ENCODE peak calls at places on chromosomes 3 and 15, in seven cellular contexts. One of them, this sample, is unnamed.

GRCh38 chr15:57696146-57696545 is 10.4 kb upstream of the POLR2M start:
- DNase-seq in fibroblast of pulmonary artery: no peak
- DNase-seq in H1: no peak
- DNase-seq in MM.1S: no peak
- DNase-seq in A549: no peak
- DNase-seq in H9: no peak
- DNase-seq in choroid plexus epithelial cell: no peak
- DNase-seq in this sample: no peak

GRCh38 chr15:98123297-98123696 is 162.8 kb downstream of the ARRDC4 start:
- DNase-seq in H1: no peak
- DNase-seq in A549: no peak
- DNase-seq in H9: no peak
- DNase-seq in MM.1S: no peak
- DNase-seq in choroid plexus epithelial cell: no peak
- DNase-seq in fibroblast of pulmonary artery: no peak
- DNase-seq in this sample: no peak

GRCh38 chr3:13081603-13082360 is 8.6 kb upstream of the IQSEC1 start:
- DNase-seq in choroid plexus epithelial cell: no peak
- DNase-seq in H1: no peak
- DNase-seq in A549: no peak
- DNase-seq in fibroblast of pulmonary artery: no peak
- DNase-seq in MM.1S: no peak
- DNase-seq in H9: no peak
- DNase-seq in this sample: no peak

GRCh38 chr15:69652906-69653305 is 200.3 kb downstream of the RPLP1 start:
- DNase-seq in fibroblast of pulmonary artery: no peak
- DNase-seq in MM.1S: no peak
- DNase-seq in A549: no peak
- DNase-seq in H1: no peak
- DNase-seq in choroid plexus epithelial cell: no peak
- DNase-seq in H9: peak
- DNase-seq in this sample: no peak

GRCh38 chr3:183481582-183481981 is 53.2 kb upstream of the MCF2L2 start:
- DNase-seq in A549: no peak
- DNase-seq in fibroblast of pulmonary artery: no peak
- DNase-seq in choroid plexus epithelial cell: peak
- DNase-seq in MM.1S: no peak
- DNase-seq in H1: no peak
- DNase-seq in H9: no peak
- DNase-seq in this sample: no peak

GRCh38 chr3:187227658-187228258 is 30.5 kb downstream of the RTP1 start:
- DNase-seq in H9: no peak
- DNase-seq in A549: peak
- DNase-seq in choroid plexus epithelial cell: peak
- DNase-seq in fibroblast of pulmonary artery: peak
- DNase-seq in H1: no peak
- DNase-seq in MM.1S: no peak
- DNase-seq in this sample: peak

GRCh38 chr3:112405845-112406244 is 72.9 kb downstream of the CD200 start:
- DNase-seq in choroid plexus epithelial cell: no peak
- DNase-seq in fibroblast of pulmonary artery: no peak
- DNase-seq in A549: no peak
- DNase-seq in H1: no peak
- DNase-seq in H9: no peak
- DNase-seq in MM.1S: no peak
- DNase-seq in this sample: no peak

GRCh38 chr3:128946411-128946810 is 47.5 kb downstream of the CFAP92 start:
- DNase-seq in fibroblast of pulmonary artery: peak
- DNase-seq in choroid plexus epithelial cell: peak
- DNase-seq in H9: no peak
- DNase-seq in MM.1S: no peak
- DNase-seq in A549: no peak
- DNase-seq in H1: no peak
- DNase-seq in this sample: no peak

GRCh38 chr3:135965506-135966348 is at the start of gene PPP2R3A:
- DNase-seq in MM.1S: peak
- DNase-seq in choroid plexus epithelial cell: peak
- DNase-seq in H1: peak
- DNase-seq in H9: peak
- DNase-seq in fibroblast of pulmonary artery: peak
- DNase-seq in A549: peak
- DNase-seq in this sample: peak

GRCh38 chr15:95559875-95560394 is 770.6 kb upstream of the NR2F2 start:
- DNase-seq in A549: peak
- DNase-seq in H1: no peak
- DNase-seq in H9: no peak
- DNase-seq in fibroblast of pulmonary artery: peak
- DNase-seq in choroid plexus epithelial cell: peak
- DNase-seq in MM.1S: no peak
- DNase-seq in this sample: peak

GRCh38 chr3:127682576-127682975 is 9.8 kb downstream of the ABTB1 start:
- DNase-seq in A549: no peak
- DNase-seq in H1: no peak
- DNase-seq in fibroblast of pulmonary artery: no peak
- DNase-seq in MM.1S: no peak
- DNase-seq in choroid plexus epithelial cell: no peak
- DNase-seq in H9: peak
- DNase-seq in this sample: no peak

GRCh38 chr3:81198766-81199165 is 562.7 kb downstream of the GBE1 start:
- DNase-seq in fibroblast of pulmonary artery: peak
- DNase-seq in choroid plexus epithelial cell: no peak
- DNase-seq in A549: no peak
- DNase-seq in H9: no peak
- DNase-seq in MM.1S: no peak
- DNase-seq in H1: no peak
- DNase-seq in this sample: no peak

GRCh38 chr3:16905704-16906103 is 20.9 kb downstream of the PLCL2 start:
- DNase-seq in MM.1S: no peak
- DNase-seq in H9: no peak
- DNase-seq in choroid plexus epithelial cell: no peak
- DNase-seq in fibroblast of pulmonary artery: no peak
- DNase-seq in H1: no peak
- DNase-seq in A549: no peak
- DNase-seq in this sample: no peak

GRCh38 chr15:56964182-56964581 is 45.7 kb downstream of the TCF12 start:
- DNase-seq in MM.1S: no peak
- DNase-seq in fibroblast of pulmonary artery: peak
- DNase-seq in H1: no peak
- DNase-seq in choroid plexus epithelial cell: peak
- DNase-seq in A549: no peak
- DNase-seq in H9: no peak
- DNase-seq in this sample: no peak

GRCh38 chr3:131072845-131073244 is 46.2 kb downstream of the NEK11 start:
- DNase-seq in H9: no peak
- DNase-seq in H1: no peak
- DNase-seq in A549: no peak
- DNase-seq in choroid plexus epithelial cell: peak
- DNase-seq in fibroblast of pulmonary artery: peak
- DNase-seq in MM.1S: no peak
- DNase-seq in this sample: no peak

GRCh38 chr3:52015431-52016256 is 19.9 kb upstream of the RPL29 start:
- DNase-seq in H1: no peak
- DNase-seq in choroid plexus epithelial cell: no peak
- DNase-seq in MM.1S: no peak
- DNase-seq in H9: no peak
- DNase-seq in fibroblast of pulmonary artery: no peak
- DNase-seq in A549: no peak
- DNase-seq in this sample: no peak

GRCh38 chr3:52013802-52014598 is 18.3 kb upstream of the RPL29 start:
- DNase-seq in A549: no peak
- DNase-seq in H9: no peak
- DNase-seq in choroid plexus epithelial cell: no peak
- DNase-seq in MM.1S: no peak
- DNase-seq in fibroblast of pulmonary artery: no peak
- DNase-seq in H1: no peak
- DNase-seq in this sample: no peak

GRCh38 chr3:52017467-52018065 is 21.9 kb upstream of the RPL29 start:
- DNase-seq in H9: no peak
- DNase-seq in MM.1S: no peak
- DNase-seq in choroid plexus epithelial cell: no peak
- DNase-seq in A549: no peak
- DNase-seq in H1: no peak
- DNase-seq in fibroblast of pulmonary artery: no peak
- DNase-seq in this sample: no peak

GRCh38 chr3:52012699-52013098 is 17.0 kb upstream of the RPL29 start:
- DNase-seq in A549: no peak
- DNase-seq in MM.1S: no peak
- DNase-seq in fibroblast of pulmonary artery: no peak
- DNase-seq in choroid plexus epithelial cell: no peak
- DNase-seq in H9: no peak
- DNase-seq in H1: no peak
- DNase-seq in this sample: no peak

DNA sequence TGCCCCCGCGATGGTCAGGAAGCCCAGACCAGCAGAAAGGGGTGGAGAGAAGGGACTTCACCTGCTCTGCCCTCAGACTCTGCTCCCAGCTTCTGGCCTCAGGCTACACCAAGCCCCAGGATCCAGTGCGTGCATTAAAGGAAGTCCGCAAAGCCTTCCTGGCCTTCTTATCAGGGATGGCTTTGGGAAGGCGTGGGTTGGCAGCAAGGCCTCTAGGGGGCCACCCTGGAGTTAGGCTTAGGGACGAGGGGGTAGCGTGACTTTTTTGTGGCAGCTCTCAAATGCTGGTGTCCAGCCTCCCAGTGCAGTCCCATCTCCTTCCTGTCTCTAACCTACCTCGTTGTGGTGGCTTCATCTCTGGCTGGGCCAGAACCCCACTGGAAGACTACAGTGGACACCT is 18.9 kb upstream of the RPL29 start:
- DNase-seq in H1: no peak
- DNase-seq in A549: no peak
- DNase-seq in fibroblast of pulmonary artery: no peak
- DNase-seq in choroid plexus epithelial cell: no peak
- DNase-seq in H9: peak
- DNase-seq in MM.1S: no peak
- DNase-seq in this sample: no peak
- TF ChIP-seq CTCF in H1: peak
- TF ChIP-seq CTCF in A549: no peak
- TF ChIP-seq CTCF in fibroblast of pulmonary artery: peak
- TF ChIP-seq CTCF in choroid plexus epithelial cell: peak
- TF ChIP-seq CTCF in H9: peak
- TF ChIP-seq CTCF in MM.1S: no peak
- TF ChIP-seq CTCF in this sample: no peak

GRCh38 chr3:53921296-53921695 is 29.6 kb upstream of the SELENOK start:
- DNase-seq in MM.1S: no peak
- DNase-seq in H9: no peak
- DNase-seq in A549: no peak
- DNase-seq in fibroblast of pulmonary artery: peak
- DNase-seq in H1: no peak
- DNase-seq in choroid plexus epithelial cell: peak
- DNase-seq in this sample: no peak
- TF ChIP-seq CTCF in MM.1S: peak
- TF ChIP-seq CTCF in H9: peak
- TF ChIP-seq CTCF in A549: no peak
- TF ChIP-seq CTCF in fibroblast of pulmonary artery: peak
- TF ChIP-seq CTCF in H1: no peak
- TF ChIP-seq CTCF in choroid plexus epithelial cell: peak
- TF ChIP-seq CTCF in this sample: no peak

GRCh38 chr3:159112724-159113123 is 310.9 kb downstream of the MFSD1 start:
- DNase-seq in H9: no peak
- DNase-seq in fibroblast of pulmonary artery: no peak
- DNase-seq in choroid plexus epithelial cell: no peak
- DNase-seq in A549: no peak
- DNase-seq in MM.1S: no peak
- DNase-seq in H1: no peak
- DNase-seq in this sample: no peak
- TF ChIP-seq CTCF in H9: no peak
- TF ChIP-seq CTCF in fibroblast of pulmonary artery: no peak
- TF ChIP-seq CTCF in choroid plexus epithelial cell: no peak
- TF ChIP-seq CTCF in A549: no peak
- TF ChIP-seq CTCF in MM.1S: peak
- TF ChIP-seq CTCF in H1: no peak
- TF ChIP-seq CTCF in this sample: no peak

DNA sequence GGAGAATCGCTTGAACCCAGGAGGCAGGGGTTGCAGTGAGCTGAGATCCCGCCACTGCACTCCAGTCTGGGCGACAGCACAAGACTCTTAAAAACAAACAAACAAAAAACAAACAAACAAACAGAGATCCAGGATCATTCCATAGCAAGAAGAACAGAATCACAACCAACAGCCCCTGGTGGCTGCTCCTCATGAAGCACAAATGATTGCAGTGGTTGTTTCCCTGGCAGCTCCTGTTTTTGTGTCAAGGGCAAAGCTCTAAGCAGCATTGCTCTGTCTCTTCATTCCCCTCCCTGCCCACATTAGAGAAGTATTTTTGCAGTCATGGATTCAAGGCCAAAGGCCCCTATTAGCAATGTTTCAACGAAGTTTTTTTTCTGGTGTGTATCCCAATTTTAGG is 25.8 kb upstream of the BLM start:
- DNase-seq in A549: no peak
- DNase-seq in H1: no peak
- DNase-seq in choroid plexus epithelial cell: peak
- DNase-seq in H9: no peak
- DNase-seq in fibroblast of pulmonary artery: no peak
- DNase-seq in MM.1S: no peak
- DNase-seq in this sample: no peak
- TF ChIP-seq CTCF in A549: no peak
- TF ChIP-seq CTCF in H1: peak
- TF ChIP-seq CTCF in choroid plexus epithelial cell: peak
- TF ChIP-seq CTCF in H9: peak
- TF ChIP-seq CTCF in fibroblast of pulmonary artery: peak
- TF ChIP-seq CTCF in MM.1S: no peak
- TF ChIP-seq CTCF in this sample: no peak

GRCh38 chr3:150519026-150519425 is 27.3 kb downstream of the SERP1 start:
- DNase-seq in H1: no peak
- DNase-seq in choroid plexus epithelial cell: no peak
- DNase-seq in fibroblast of pulmonary artery: no peak
- DNase-seq in MM.1S: no peak
- DNase-seq in A549: no peak
- DNase-seq in H9: no peak
- DNase-seq in this sample: no peak

GRCh38 chr3:150520408-150520807 is 25.9 kb downstream of the SERP1 start:
- DNase-seq in choroid plexus epithelial cell: peak
- DNase-seq in H9: no peak
- DNase-seq in MM.1S: no peak
- DNase-seq in A549: no peak
- DNase-seq in H1: no peak
- DNase-seq in fibroblast of pulmonary artery: no peak
- DNase-seq in this sample: no peak

GRCh38 chr3:150523538-150523937 is 22.8 kb downstream of the SERP1 start:
- DNase-seq in MM.1S: no peak
- DNase-seq in choroid plexus epithelial cell: no peak
- DNase-seq in H9: no peak
- DNase-seq in A549: no peak
- DNase-seq in H1: no peak
- DNase-seq in fibroblast of pulmonary artery: no peak
- DNase-seq in this sample: no peak

DNA sequence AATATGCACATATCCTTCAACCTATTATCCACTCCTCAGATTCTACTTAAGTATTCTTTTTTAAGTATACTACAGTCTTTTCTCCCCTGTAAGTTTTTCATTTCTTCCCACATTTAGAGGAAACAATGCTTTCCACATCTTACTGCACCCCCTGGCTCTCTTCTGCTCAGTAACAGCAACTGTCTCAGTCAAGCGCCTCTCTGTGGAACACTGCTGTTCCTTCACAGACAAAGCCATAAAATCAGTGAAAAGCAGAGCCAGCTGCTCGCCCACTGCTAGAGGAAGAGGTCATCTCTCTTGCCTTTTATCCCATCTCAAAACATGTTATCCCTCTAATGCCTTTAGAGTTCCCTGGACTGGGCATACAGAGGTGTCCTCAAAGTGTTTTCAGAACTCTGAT is 24.8 kb downstream of the SERP1 start:
- DNase-seq in choroid plexus epithelial cell: peak
- DNase-seq in MM.1S: no peak
- DNase-seq in fibroblast of pulmonary artery: no peak
- DNase-seq in H9: no peak
- DNase-seq in A549: no peak
- DNase-seq in H1: no peak
- DNase-seq in this sample: no peak
- TF ChIP-seq CTCF in choroid plexus epithelial cell: peak
- TF ChIP-seq CTCF in MM.1S: no peak
- TF ChIP-seq CTCF in fibroblast of pulmonary artery: no peak
- TF ChIP-seq CTCF in H9: no peak
- TF ChIP-seq CTCF in A549: no peak
- TF ChIP-seq CTCF in H1: peak
- TF ChIP-seq CTCF in this sample: no peak